ENCODE peak calls at places on chromosomes 6 and 20, in ten cellular contexts. One of them, this sample, is unnamed.

GRCh38 chr20:5073154-5074049 is 46.4 kb downstream of the PCNA start:
- DNase-seq in right lobe of liver: peak; percentile 97
- DNase-seq in endothelial cell: no peak
- DNase-seq in AG04449: no peak
- DNase-seq in B cell: no peak
- DNase-seq in tibial artery: peak; percentile 95
- DNase-seq in lower leg skin: peak; percentile 86
- DNase-seq in choroid plexus epithelial cell: peak; percentile 24
- DNase-seq in cardiac muscle cell: no peak
- DNase-seq in CD8-positive, alpha-beta T cell: no peak
- DNase-seq in this sample: peak; percentile 70

GRCh38 chr6:111759836-111760785 is 113.1 kb downstream of the FYN start:
- DNase-seq in B cell: no peak
- DNase-seq in choroid plexus epithelial cell: peak; percentile 95
- DNase-seq in AG04449: peak; percentile 88
- DNase-seq in cardiac muscle cell: no peak
- DNase-seq in tibial artery: no peak
- DNase-seq in endothelial cell: no peak
- DNase-seq in CD8-positive, alpha-beta T cell: no peak
- DNase-seq in right lobe of liver: no peak
- DNase-seq in lower leg skin: no peak
- DNase-seq in this sample: no peak

GRCh38 chr20:1087311-1087710 is 31.1 kb upstream of the PSMF1 start:
- DNase-seq in CD8-positive, alpha-beta T cell: no peak
- DNase-seq in cardiac muscle cell: no peak
- DNase-seq in B cell: no peak
- DNase-seq in AG04449: no peak
- DNase-seq in tibial artery: no peak
- DNase-seq in lower leg skin: no peak
- DNase-seq in right lobe of liver: no peak
- DNase-seq in endothelial cell: no peak
- DNase-seq in choroid plexus epithelial cell: no peak
- DNase-seq in this sample: no peak

GRCh38 chr20:60006261-60006660 is 48.0 kb downstream of the CDH26 start:
- DNase-seq in B cell: no peak
- DNase-seq in lower leg skin: no peak
- DNase-seq in CD8-positive, alpha-beta T cell: no peak
- DNase-seq in tibial artery: no peak
- DNase-seq in endothelial cell: no peak
- DNase-seq in cardiac muscle cell: no peak
- DNase-seq in right lobe of liver: no peak
- DNase-seq in choroid plexus epithelial cell: no peak
- DNase-seq in AG04449: no peak
- DNase-seq in this sample: no peak

GRCh38 chr6:21131406-21131805 is 462.1 kb upstream of the SOX4 start:
- DNase-seq in AG04449: no peak
- DNase-seq in endothelial cell: no peak
- DNase-seq in cardiac muscle cell: no peak
- DNase-seq in B cell: no peak
- DNase-seq in lower leg skin: no peak
- DNase-seq in CD8-positive, alpha-beta T cell: no peak
- DNase-seq in tibial artery: no peak
- DNase-seq in right lobe of liver: no peak
- DNase-seq in choroid plexus epithelial cell: no peak
- DNase-seq in this sample: no peak

GRCh38 chr6:38248500-38249234 is 391.1 kb downstream of the BTBD9 start:
- DNase-seq in AG04449: no peak
- DNase-seq in right lobe of liver: no peak
- DNase-seq in choroid plexus epithelial cell: no peak
- DNase-seq in B cell: no peak
- DNase-seq in CD8-positive, alpha-beta T cell: no peak
- DNase-seq in lower leg skin: no peak
- DNase-seq in endothelial cell: no peak
- DNase-seq in cardiac muscle cell: no peak
- DNase-seq in tibial artery: no peak
- DNase-seq in this sample: no peak

GRCh38 chr6:141097471-141097870 is 1035.3 kb upstream of the GJE1 start:
- DNase-seq in right lobe of liver: no peak
- DNase-seq in lower leg skin: no peak
- DNase-seq in AG04449: no peak
- DNase-seq in B cell: no peak
- DNase-seq in endothelial cell: no peak
- DNase-seq in tibial artery: no peak
- DNase-seq in cardiac muscle cell: no peak
- DNase-seq in CD8-positive, alpha-beta T cell: no peak
- DNase-seq in choroid plexus epithelial cell: peak; percentile 19
- DNase-seq in this sample: no peak

GRCh38 chr20:46145646-46146045 is 27.5 kb downstream of the CD40 start:
- DNase-seq in right lobe of liver: no peak
- DNase-seq in lower leg skin: no peak
- DNase-seq in CD8-positive, alpha-beta T cell: no peak
- DNase-seq in tibial artery: no peak
- DNase-seq in B cell: no peak
- DNase-seq in choroid plexus epithelial cell: no peak
- DNase-seq in cardiac muscle cell: no peak
- DNase-seq in AG04449: no peak
- DNase-seq in endothelial cell: no peak
- DNase-seq in this sample: no peak

DNA sequence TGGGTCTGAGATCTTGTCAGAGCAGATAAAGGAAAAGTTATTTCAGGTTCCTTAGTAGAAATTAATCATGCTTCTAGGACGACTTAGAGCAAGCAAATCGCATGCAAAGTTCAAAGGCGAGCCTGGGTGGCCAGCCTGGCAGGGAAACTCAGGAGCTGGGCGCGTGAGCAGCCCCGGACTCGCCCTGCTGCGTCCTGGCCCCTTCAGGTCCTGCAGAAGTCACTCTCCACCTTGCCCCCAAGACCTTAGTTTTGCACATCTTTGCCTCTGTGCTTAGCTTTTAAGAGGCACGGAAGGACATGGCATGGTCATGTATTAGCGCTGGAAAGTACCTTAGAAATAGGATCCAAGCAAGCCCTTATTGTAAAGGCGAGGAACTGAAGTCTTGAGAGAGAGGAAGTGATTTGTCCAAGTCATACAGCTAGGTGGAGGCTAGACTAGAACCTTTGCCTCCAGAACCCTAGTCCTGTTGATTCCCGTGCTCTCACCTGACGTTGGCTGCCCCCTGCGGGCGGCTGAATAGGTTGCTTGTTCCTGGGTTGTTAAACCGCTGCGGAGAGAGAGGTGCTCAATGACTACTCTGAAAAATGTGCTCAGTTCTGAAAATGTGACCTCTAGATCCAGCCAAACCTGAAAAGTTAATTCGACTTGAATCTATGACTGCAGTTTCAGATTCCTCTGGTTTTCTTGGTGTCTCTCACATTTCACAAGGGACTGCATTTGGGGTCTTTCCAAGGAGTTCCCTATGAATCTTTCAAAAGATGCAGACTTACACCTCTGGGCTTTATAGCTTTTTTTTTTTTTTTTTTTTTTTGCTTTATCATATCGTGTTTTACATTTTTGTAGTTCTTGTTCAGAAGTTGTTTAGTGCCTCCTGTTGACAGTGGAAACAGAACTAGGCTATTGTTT is 2.7 kb downstream of the MYB start:
- DNase-seq in tibial artery: no peak
- DNase-seq in AG04449: no peak
- DNase-seq in right lobe of liver: peak; percentile 68
- DNase-seq in cardiac muscle cell: peak; percentile 41
- DNase-seq in choroid plexus epithelial cell: peak; percentile 70
- DNase-seq in lower leg skin: no peak
- DNase-seq in endothelial cell: peak; percentile 66
- DNase-seq in B cell: peak; percentile 76
- DNase-seq in CD8-positive, alpha-beta T cell: peak; percentile 61
- DNase-seq in this sample: no peak
- TF ChIP-seq CTCF in tibial artery: peak; percentile 21
- TF ChIP-seq CTCF in AG04449: peak; percentile 39
- TF ChIP-seq CTCF in right lobe of liver: peak; percentile 62
- TF ChIP-seq CTCF in cardiac muscle cell: peak; percentile 71
- TF ChIP-seq CTCF in choroid plexus epithelial cell: peak; percentile 78
- TF ChIP-seq CTCF in lower leg skin: no peak
- TF ChIP-seq CTCF in endothelial cell: peak; percentile 39
- TF ChIP-seq CTCF in B cell: peak; percentile 62
- TF ChIP-seq CTCF in CD8-positive, alpha-beta T cell: peak; percentile 70
- TF ChIP-seq CTCF in this sample: no peak

GRCh38 chr6:137162692-137163303 is 10.6 kb downstream of the IL22RA2 start:
- DNase-seq in choroid plexus epithelial cell: no peak
- DNase-seq in AG04449: no peak
- DNase-seq in cardiac muscle cell: no peak
- DNase-seq in endothelial cell: no peak
- DNase-seq in CD8-positive, alpha-beta T cell: no peak
- DNase-seq in tibial artery: no peak
- DNase-seq in B cell: no peak
- DNase-seq in right lobe of liver: no peak
- DNase-seq in lower leg skin: no peak
- DNase-seq in this sample: no peak

GRCh38 chr6:137166247-137167098 is 7.0 kb downstream of the IL22RA2 start:
- DNase-seq in endothelial cell: no peak
- DNase-seq in lower leg skin: no peak
- DNase-seq in AG04449: no peak
- DNase-seq in tibial artery: no peak
- DNase-seq in right lobe of liver: no peak
- DNase-seq in CD8-positive, alpha-beta T cell: no peak
- DNase-seq in choroid plexus epithelial cell: no peak
- DNase-seq in cardiac muscle cell: no peak
- DNase-seq in B cell: no peak
- DNase-seq in this sample: no peak

GRCh38 chr6:137167702-137168377 is 5.6 kb downstream of the IL22RA2 start:
- DNase-seq in right lobe of liver: no peak
- DNase-seq in choroid plexus epithelial cell: no peak
- DNase-seq in lower leg skin: no peak
- DNase-seq in tibial artery: no peak
- DNase-seq in B cell: no peak
- DNase-seq in endothelial cell: no peak
- DNase-seq in cardiac muscle cell: no peak
- DNase-seq in CD8-positive, alpha-beta T cell: no peak
- DNase-seq in AG04449: no peak
- DNase-seq in this sample: no peak

GRCh38 chr6:137163732-137164318 is 9.6 kb downstream of the IL22RA2 start:
- DNase-seq in B cell: no peak
- DNase-seq in AG04449: no peak
- DNase-seq in right lobe of liver: no peak
- DNase-seq in cardiac muscle cell: no peak
- DNase-seq in choroid plexus epithelial cell: no peak
- DNase-seq in lower leg skin: no peak
- DNase-seq in endothelial cell: no peak
- DNase-seq in CD8-positive, alpha-beta T cell: no peak
- DNase-seq in tibial artery: no peak
- DNase-seq in this sample: no peak

DNA sequence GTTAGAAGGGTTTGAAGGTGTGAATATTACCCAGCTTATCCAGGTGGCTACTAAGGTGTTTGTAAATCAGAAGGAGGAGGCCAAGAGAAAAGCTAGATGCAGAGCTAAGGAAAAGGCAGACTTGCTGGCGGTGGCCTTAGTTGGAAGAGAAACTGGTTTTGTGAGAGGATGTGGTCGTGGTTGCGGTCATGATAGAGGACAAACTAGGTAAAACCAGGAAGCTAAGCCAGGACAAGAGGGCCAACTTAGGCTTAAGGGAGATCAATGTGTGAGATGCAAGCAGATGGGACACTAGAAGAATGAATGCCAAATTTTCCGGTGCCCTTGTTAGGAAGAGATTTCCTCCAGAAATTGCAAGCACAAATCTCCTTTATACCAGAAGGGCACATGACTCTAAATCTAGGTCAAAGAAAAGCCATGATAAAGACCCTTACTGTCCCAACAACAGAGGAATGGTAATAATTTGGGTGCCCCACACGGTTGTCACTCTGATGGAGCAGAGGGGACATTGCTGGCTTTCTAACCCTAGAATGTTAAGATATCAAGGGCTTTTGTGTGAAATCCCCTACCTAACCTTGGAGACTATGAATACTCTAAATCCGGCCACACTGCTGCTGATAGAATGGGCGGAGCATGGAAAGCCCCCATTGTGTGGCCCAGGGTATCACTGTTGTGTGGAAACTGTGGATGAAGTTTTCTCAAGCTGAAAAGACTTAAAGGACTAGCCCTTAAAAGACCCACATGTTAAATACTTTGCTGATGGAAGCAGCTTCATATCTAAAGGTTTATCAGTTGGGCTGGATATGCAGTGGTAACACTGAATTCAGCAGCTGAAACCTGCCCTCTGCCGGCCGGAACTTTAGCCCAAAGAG is 7.8 kb downstream of the IL22RA2 start:
- DNase-seq in choroid plexus epithelial cell: peak; percentile 33
- DNase-seq in CD8-positive, alpha-beta T cell: no peak
- DNase-seq in AG04449: no peak
- DNase-seq in B cell: peak; percentile 60
- DNase-seq in cardiac muscle cell: no peak
- DNase-seq in right lobe of liver: peak; percentile 72
- DNase-seq in lower leg skin: no peak
- DNase-seq in endothelial cell: no peak
- DNase-seq in tibial artery: no peak
- DNase-seq in this sample: no peak
- TF ChIP-seq CTCF in choroid plexus epithelial cell: peak; percentile 54
- TF ChIP-seq CTCF in CD8-positive, alpha-beta T cell: no peak
- TF ChIP-seq CTCF in AG04449: no peak
- TF ChIP-seq CTCF in B cell: no peak
- TF ChIP-seq CTCF in cardiac muscle cell: peak; percentile 23
- TF ChIP-seq CTCF in right lobe of liver: peak; percentile 68
- TF ChIP-seq CTCF in lower leg skin: no peak
- TF ChIP-seq CTCF in endothelial cell: no peak
- TF ChIP-seq CTCF in tibial artery: no peak
- TF ChIP-seq CTCF in this sample: no peak

GRCh38 chr6:78700997-78701396 is 166.4 kb upstream of the IRAK1BP1 start:
- DNase-seq in endothelial cell: no peak
- DNase-seq in right lobe of liver: no peak
- DNase-seq in AG04449: no peak
- DNase-seq in lower leg skin: no peak
- DNase-seq in cardiac muscle cell: no peak
- DNase-seq in B cell: no peak
- DNase-seq in CD8-positive, alpha-beta T cell: no peak
- DNase-seq in choroid plexus epithelial cell: no peak
- DNase-seq in tibial artery: no peak
- DNase-seq in this sample: no peak
- TF ChIP-seq CTCF in endothelial cell: no peak
- TF ChIP-seq CTCF in right lobe of liver: no peak
- TF ChIP-seq CTCF in AG04449: no peak
- TF ChIP-seq CTCF in lower leg skin: no peak
- TF ChIP-seq CTCF in cardiac muscle cell: no peak
- TF ChIP-seq CTCF in B cell: no peak
- TF ChIP-seq CTCF in CD8-positive, alpha-beta T cell: no peak
- TF ChIP-seq CTCF in choroid plexus epithelial cell: no peak
- TF ChIP-seq CTCF in tibial artery: no peak
- TF ChIP-seq CTCF in this sample: no peak

GRCh38 chr20:61042501-61043385 is 209.3 kb upstream of the CDH4 start:
- DNase-seq in choroid plexus epithelial cell: no peak
- DNase-seq in right lobe of liver: no peak
- DNase-seq in B cell: no peak
- DNase-seq in cardiac muscle cell: peak; percentile 32
- DNase-seq in CD8-positive, alpha-beta T cell: no peak
- DNase-seq in lower leg skin: no peak
- DNase-seq in AG04449: no peak
- DNase-seq in tibial artery: no peak
- DNase-seq in endothelial cell: no peak
- DNase-seq in this sample: no peak

GRCh38 chr20:61045876-61046585 is 206.0 kb upstream of the CDH4 start:
- DNase-seq in right lobe of liver: no peak
- DNase-seq in cardiac muscle cell: no peak
- DNase-seq in AG04449: no peak
- DNase-seq in tibial artery: no peak
- DNase-seq in B cell: no peak
- DNase-seq in choroid plexus epithelial cell: no peak
- DNase-seq in endothelial cell: no peak
- DNase-seq in CD8-positive, alpha-beta T cell: no peak
- DNase-seq in lower leg skin: no peak
- DNase-seq in this sample: no peak

GRCh38 chr20:61043681-61044080 is 208.4 kb upstream of the CDH4 start:
- DNase-seq in right lobe of liver: no peak
- DNase-seq in tibial artery: no peak
- DNase-seq in choroid plexus epithelial cell: no peak
- DNase-seq in CD8-positive, alpha-beta T cell: no peak
- DNase-seq in cardiac muscle cell: no peak
- DNase-seq in endothelial cell: no peak
- DNase-seq in B cell: no peak
- DNase-seq in AG04449: no peak
- DNase-seq in lower leg skin: no peak
- DNase-seq in this sample: no peak

GRCh38 chr20:61045091-61045490 is 207.0 kb upstream of the CDH4 start:
- DNase-seq in tibial artery: no peak
- DNase-seq in AG04449: no peak
- DNase-seq in choroid plexus epithelial cell: no peak
- DNase-seq in B cell: no peak
- DNase-seq in CD8-positive, alpha-beta T cell: no peak
- DNase-seq in lower leg skin: no peak
- DNase-seq in cardiac muscle cell: no peak
- DNase-seq in endothelial cell: no peak
- DNase-seq in right lobe of liver: no peak
- DNase-seq in this sample: no peak

GRCh38 chr20:61044499-61044898 is 207.6 kb upstream of the CDH4 start:
- DNase-seq in cardiac muscle cell: no peak
- DNase-seq in tibial artery: no peak
- DNase-seq in endothelial cell: no peak
- DNase-seq in AG04449: no peak
- DNase-seq in right lobe of liver: no peak
- DNase-seq in choroid plexus epithelial cell: no peak
- DNase-seq in lower leg skin: no peak
- DNase-seq in B cell: no peak
- DNase-seq in CD8-positive, alpha-beta T cell: no peak
- DNase-seq in this sample: no peak
- TF ChIP-seq CTCF in cardiac muscle cell: no peak
- TF ChIP-seq CTCF in tibial artery: no peak
- TF ChIP-seq CTCF in endothelial cell: peak; percentile 22
- TF ChIP-seq CTCF in AG04449: no peak
- TF ChIP-seq CTCF in right lobe of liver: no peak
- TF ChIP-seq CTCF in choroid plexus epithelial cell: no peak
- TF ChIP-seq CTCF in lower leg skin: no peak
- TF ChIP-seq CTCF in B cell: no peak
- TF ChIP-seq CTCF in CD8-positive, alpha-beta T cell: no peak
- TF ChIP-seq CTCF in this sample: no peak